ENCODE peak calls at places on chromosomes 11 and 22, in nine cellular contexts. One of them, this sample, is unnamed. For H3K9me3, the result is how much of the 10 kb centered on the place peaks cover.

GRCh38 chr11:65492637-65493366 is 6.0 kb upstream of the MALAT1 start:
- DNase-seq in kidney: peak
- DNase-seq in neural progenitor cell: no peak
- DNase-seq in cardiac muscle cell: peak
- DNase-seq in heart right ventricle: peak
- DNase-seq in fibroblast of lung: peak
- DNase-seq in CD4-positive, alpha-beta memory T cell: no peak
- DNase-seq in transverse colon: peak
- DNase-seq in effector memory CD4-positive, alpha-beta T cell: no peak
- DNase-seq in this sample: no peak

GRCh38 chr22:39475902-39476301 is 19.1 kb downstream of the MGAT3 start:
- DNase-seq in heart right ventricle: peak
- DNase-seq in kidney: peak
- DNase-seq in fibroblast of lung: no peak
- DNase-seq in transverse colon: no peak
- DNase-seq in neural progenitor cell: peak
- DNase-seq in cardiac muscle cell: no peak
- DNase-seq in CD4-positive, alpha-beta memory T cell: no peak
- DNase-seq in effector memory CD4-positive, alpha-beta T cell: no peak
- DNase-seq in this sample: no peak

GRCh38 chr11:124086447-124086846 is 28.8 kb upstream of the VWA5A start:
- DNase-seq in neural progenitor cell: peak
- DNase-seq in CD4-positive, alpha-beta memory T cell: no peak
- DNase-seq in heart right ventricle: no peak
- DNase-seq in effector memory CD4-positive, alpha-beta T cell: no peak
- DNase-seq in kidney: no peak
- DNase-seq in transverse colon: no peak
- DNase-seq in fibroblast of lung: no peak
- DNase-seq in cardiac muscle cell: no peak
- DNase-seq in this sample: no peak

GRCh38 chr11:128496684-128497056 is 90.7 kb downstream of the ETS1 start:
- DNase-seq in CD4-positive, alpha-beta memory T cell: no peak
- DNase-seq in transverse colon: no peak
- DNase-seq in heart right ventricle: no peak
- DNase-seq in neural progenitor cell: no peak
- DNase-seq in fibroblast of lung: no peak
- DNase-seq in cardiac muscle cell: no peak
- DNase-seq in effector memory CD4-positive, alpha-beta T cell: no peak
- DNase-seq in kidney: no peak
- DNase-seq in this sample: no peak

GRCh38 chr11:130653838-130654601 is 205.6 kb downstream of the ADAMTS15 start:
- DNase-seq in heart right ventricle: peak
- DNase-seq in transverse colon: peak
- DNase-seq in cardiac muscle cell: peak
- DNase-seq in effector memory CD4-positive, alpha-beta T cell: no peak
- DNase-seq in fibroblast of lung: peak
- DNase-seq in CD4-positive, alpha-beta memory T cell: no peak
- DNase-seq in neural progenitor cell: no peak
- DNase-seq in kidney: peak
- DNase-seq in this sample: no peak

GRCh38 chr22:42673898-42674390 is 24.8 kb upstream of the CYB5R3 start:
- DNase-seq in fibroblast of lung: peak
- DNase-seq in kidney: no peak
- DNase-seq in CD4-positive, alpha-beta memory T cell: no peak
- DNase-seq in effector memory CD4-positive, alpha-beta T cell: no peak
- DNase-seq in cardiac muscle cell: peak
- DNase-seq in transverse colon: no peak
- DNase-seq in neural progenitor cell: no peak
- DNase-seq in heart right ventricle: no peak
- DNase-seq in this sample: no peak

GRCh38 chr22:29879738-29880137 is 3.2 kb upstream of the MTMR3 start:
- DNase-seq in cardiac muscle cell: no peak
- DNase-seq in heart right ventricle: no peak
- DNase-seq in neural progenitor cell: no peak
- DNase-seq in CD4-positive, alpha-beta memory T cell: no peak
- DNase-seq in kidney: no peak
- DNase-seq in transverse colon: no peak
- DNase-seq in fibroblast of lung: no peak
- DNase-seq in effector memory CD4-positive, alpha-beta T cell: no peak
- DNase-seq in this sample: no peak

GRCh38 chr11:130858215-130858614 is 58.1 kb downstream of the SNX19 start:
- DNase-seq in cardiac muscle cell: no peak
- DNase-seq in neural progenitor cell: no peak
- DNase-seq in heart right ventricle: no peak
- DNase-seq in transverse colon: no peak
- DNase-seq in effector memory CD4-positive, alpha-beta T cell: no peak
- DNase-seq in kidney: no peak
- DNase-seq in CD4-positive, alpha-beta memory T cell: no peak
- DNase-seq in fibroblast of lung: no peak
- DNase-seq in this sample: no peak

GRCh38 chr11:79054636-79055035 is 386.2 kb downstream of the TENM4 start:
- DNase-seq in kidney: no peak
- DNase-seq in fibroblast of lung: peak
- DNase-seq in neural progenitor cell: no peak
- DNase-seq in transverse colon: no peak
- DNase-seq in CD4-positive, alpha-beta memory T cell: no peak
- DNase-seq in cardiac muscle cell: peak
- DNase-seq in heart right ventricle: no peak
- DNase-seq in effector memory CD4-positive, alpha-beta T cell: no peak
- DNase-seq in this sample: no peak

GRCh38 chr11:624705-625635 is at the start of gene CDHR5:
- DNase-seq in CD4-positive, alpha-beta memory T cell: no peak
- DNase-seq in heart right ventricle: no peak
- DNase-seq in transverse colon: peak
- DNase-seq in kidney: peak
- DNase-seq in effector memory CD4-positive, alpha-beta T cell: no peak
- DNase-seq in fibroblast of lung: no peak
- DNase-seq in neural progenitor cell: no peak
- DNase-seq in cardiac muscle cell: no peak
- DNase-seq in this sample: no peak

GRCh38 chr11:86440305-86440716 is 65.6 kb downstream of the CCDC81 start:
- DNase-seq in transverse colon: no peak
- DNase-seq in neural progenitor cell: no peak
- DNase-seq in fibroblast of lung: peak
- DNase-seq in heart right ventricle: peak
- DNase-seq in kidney: no peak
- DNase-seq in cardiac muscle cell: peak
- DNase-seq in CD4-positive, alpha-beta memory T cell: no peak
- DNase-seq in effector memory CD4-positive, alpha-beta T cell: no peak
- DNase-seq in this sample: no peak

GRCh38 chr22:35064664-35065063 is 1.3 kb upstream of the ISX start:
- DNase-seq in fibroblast of lung: no peak
- DNase-seq in CD4-positive, alpha-beta memory T cell: no peak
- DNase-seq in effector memory CD4-positive, alpha-beta T cell: no peak
- DNase-seq in heart right ventricle: no peak
- DNase-seq in transverse colon: peak
- DNase-seq in kidney: no peak
- DNase-seq in cardiac muscle cell: no peak
- DNase-seq in neural progenitor cell: no peak
- DNase-seq in this sample: no peak

GRCh38 chr11:73288873-73289707 is 17.0 kb downstream of the P2RY6 start:
- DNase-seq in fibroblast of lung: peak
- DNase-seq in CD4-positive, alpha-beta memory T cell: peak
- DNase-seq in cardiac muscle cell: peak
- DNase-seq in kidney: peak
- DNase-seq in effector memory CD4-positive, alpha-beta T cell: peak
- DNase-seq in heart right ventricle: peak
- DNase-seq in transverse colon: peak
- DNase-seq in neural progenitor cell: peak
- DNase-seq in this sample: peak

GRCh38 chr11:19447150-19447566 is 206.4 kb upstream of the E2F8 start:
- DNase-seq in kidney: no peak
- DNase-seq in neural progenitor cell: no peak
- DNase-seq in effector memory CD4-positive, alpha-beta T cell: no peak
- DNase-seq in heart right ventricle: no peak
- DNase-seq in fibroblast of lung: peak
- DNase-seq in cardiac muscle cell: peak
- DNase-seq in CD4-positive, alpha-beta memory T cell: no peak
- DNase-seq in transverse colon: no peak
- DNase-seq in this sample: no peak

DNA sequence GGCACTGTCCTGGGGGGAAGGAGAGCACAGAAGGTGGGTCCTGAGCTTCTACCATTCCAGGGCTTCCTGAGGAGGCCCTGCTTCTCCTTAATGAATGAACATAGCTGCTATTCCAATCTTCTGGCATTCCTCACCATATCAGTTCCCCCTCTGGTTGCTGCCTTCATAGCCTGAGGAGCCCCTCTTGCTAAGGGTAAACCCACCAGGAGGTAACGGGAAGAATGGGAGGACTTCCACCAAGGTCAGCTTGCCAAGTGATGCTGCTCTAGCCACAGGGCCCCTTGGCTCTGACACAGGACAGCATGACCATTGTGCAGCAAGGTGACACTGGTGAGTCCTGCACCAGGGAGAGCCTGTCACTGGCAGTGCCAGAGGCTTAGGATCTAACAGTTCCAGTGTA is 1022.5 kb downstream of the TBC1D22A start:
- DNase-seq in CD4-positive, alpha-beta memory T cell: no peak
- DNase-seq in fibroblast of lung: no peak
- DNase-seq in neural progenitor cell: no peak
- DNase-seq in heart right ventricle: no peak
- DNase-seq in effector memory CD4-positive, alpha-beta T cell: no peak
- DNase-seq in cardiac muscle cell: no peak
- DNase-seq in transverse colon: no peak
- DNase-seq in kidney: no peak
- DNase-seq in this sample: no peak
- H3K9me3 ChIP-seq in CD4-positive, alpha-beta memory T cell: under half
- H3K9me3 ChIP-seq in fibroblast of lung: under half
- H3K9me3 ChIP-seq in neural progenitor cell: under half
- H3K9me3 ChIP-seq in heart right ventricle: under half
- H3K9me3 ChIP-seq in effector memory CD4-positive, alpha-beta T cell: under half
- H3K9me3 ChIP-seq in cardiac muscle cell: under half
- H3K9me3 ChIP-seq in transverse colon: under half
- H3K9me3 ChIP-seq in kidney: under half
- H3K9me3 ChIP-seq in this sample: under half

DNA sequence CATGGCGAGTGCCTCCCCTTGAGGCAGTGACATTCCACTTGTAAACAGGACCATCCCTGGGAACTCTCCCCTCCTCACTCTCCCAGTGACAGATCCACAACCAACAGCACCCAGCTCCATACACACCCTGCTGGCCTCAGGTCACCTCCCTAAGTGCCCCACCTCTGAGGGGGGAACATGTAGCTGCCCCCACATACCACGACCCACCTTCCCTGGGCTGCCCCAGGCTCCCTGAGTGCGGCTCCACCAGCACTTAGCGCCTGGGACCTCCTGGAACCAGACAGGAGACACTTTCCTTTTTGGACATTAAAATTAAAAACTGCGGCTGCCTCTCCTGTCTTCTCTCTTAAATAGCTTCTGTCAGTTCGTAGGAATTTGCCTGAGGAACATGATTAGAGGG is 1140.1 kb downstream of the BRD1 start:
- DNase-seq in fibroblast of lung: no peak
- DNase-seq in cardiac muscle cell: no peak
- DNase-seq in neural progenitor cell: no peak
- DNase-seq in transverse colon: no peak
- DNase-seq in kidney: no peak
- DNase-seq in CD4-positive, alpha-beta memory T cell: no peak
- DNase-seq in heart right ventricle: no peak
- DNase-seq in effector memory CD4-positive, alpha-beta T cell: no peak
- DNase-seq in this sample: no peak
- H3K9me3 ChIP-seq in fibroblast of lung: under half
- H3K9me3 ChIP-seq in cardiac muscle cell: under half
- H3K9me3 ChIP-seq in neural progenitor cell: under half
- H3K9me3 ChIP-seq in transverse colon: under half
- H3K9me3 ChIP-seq in kidney: under half
- H3K9me3 ChIP-seq in CD4-positive, alpha-beta memory T cell: under half
- H3K9me3 ChIP-seq in heart right ventricle: under half
- H3K9me3 ChIP-seq in effector memory CD4-positive, alpha-beta T cell: under half
- H3K9me3 ChIP-seq in this sample: under half

DNA sequence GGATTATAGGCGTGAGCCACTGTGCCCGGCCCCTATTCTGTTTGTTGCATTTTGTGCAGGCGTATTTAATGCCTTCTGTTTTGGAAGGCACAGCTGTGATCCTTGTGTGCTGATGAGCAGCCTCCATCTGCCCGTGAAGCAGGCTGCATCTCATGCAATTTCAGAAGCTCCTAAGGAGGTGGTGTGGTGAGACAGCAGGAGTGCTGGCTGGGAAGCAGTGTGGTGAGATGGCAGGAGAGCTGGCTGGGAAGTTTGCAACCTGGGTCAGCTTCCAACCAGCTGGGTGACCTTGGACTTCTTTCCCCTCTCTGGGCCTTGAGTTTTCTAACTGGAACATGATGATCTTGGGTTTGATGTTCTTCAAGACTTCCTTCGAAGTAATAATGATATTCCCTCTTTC is 525.1 kb downstream of the TBC1D22A start:
- DNase-seq in heart right ventricle: no peak
- DNase-seq in cardiac muscle cell: no peak
- DNase-seq in transverse colon: no peak
- DNase-seq in CD4-positive, alpha-beta memory T cell: no peak
- DNase-seq in effector memory CD4-positive, alpha-beta T cell: no peak
- DNase-seq in fibroblast of lung: no peak
- DNase-seq in kidney: no peak
- DNase-seq in neural progenitor cell: no peak
- DNase-seq in this sample: no peak
- H3K9me3 ChIP-seq in heart right ventricle: under half
- H3K9me3 ChIP-seq in cardiac muscle cell: under half
- H3K9me3 ChIP-seq in transverse colon: under half
- H3K9me3 ChIP-seq in CD4-positive, alpha-beta memory T cell: under half
- H3K9me3 ChIP-seq in effector memory CD4-positive, alpha-beta T cell: under half
- H3K9me3 ChIP-seq in fibroblast of lung: under half
- H3K9me3 ChIP-seq in kidney: under half
- H3K9me3 ChIP-seq in neural progenitor cell: under half
- H3K9me3 ChIP-seq in this sample: under half

GRCh38 chr22:47550524-47551437 is 788.3 kb downstream of the TBC1D22A start:
- DNase-seq in neural progenitor cell: no peak
- DNase-seq in kidney: no peak
- DNase-seq in heart right ventricle: no peak
- DNase-seq in transverse colon: no peak
- DNase-seq in effector memory CD4-positive, alpha-beta T cell: no peak
- DNase-seq in cardiac muscle cell: no peak
- DNase-seq in CD4-positive, alpha-beta memory T cell: no peak
- DNase-seq in fibroblast of lung: no peak
- DNase-seq in this sample: no peak
- H3K9me3 ChIP-seq in neural progenitor cell: under half
- H3K9me3 ChIP-seq in kidney: under half
- H3K9me3 ChIP-seq in heart right ventricle: under half
- H3K9me3 ChIP-seq in transverse colon: under half
- H3K9me3 ChIP-seq in effector memory CD4-positive, alpha-beta T cell: under half
- H3K9me3 ChIP-seq in cardiac muscle cell: under half
- H3K9me3 ChIP-seq in CD4-positive, alpha-beta memory T cell: under half
- H3K9me3 ChIP-seq in fibroblast of lung: under half
- H3K9me3 ChIP-seq in this sample: under half

DNA sequence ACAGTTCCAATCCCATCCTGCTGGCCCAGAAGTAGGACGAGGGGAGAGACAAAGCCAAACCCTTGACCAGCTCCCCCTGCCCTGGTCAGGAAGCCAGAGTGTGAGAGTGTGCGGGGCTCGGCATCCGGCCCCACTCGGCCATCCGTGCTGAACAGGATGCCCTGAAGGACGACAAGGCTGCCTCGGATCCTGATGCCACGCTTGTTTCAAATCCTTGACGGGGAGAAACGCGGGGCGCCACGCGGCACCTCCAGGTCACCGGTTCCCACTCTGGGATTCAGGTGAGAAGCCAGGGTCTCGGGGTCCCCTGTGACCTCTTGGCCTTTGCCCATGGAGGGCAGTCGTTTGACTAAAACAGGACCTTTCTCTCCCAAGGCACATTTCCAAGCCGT is 167.8 kb downstream of the BRD1 start:
- DNase-seq in CD4-positive, alpha-beta memory T cell: no peak
- DNase-seq in effector memory CD4-positive, alpha-beta T cell: no peak
- DNase-seq in cardiac muscle cell: no peak
- DNase-seq in heart right ventricle: no peak
- DNase-seq in transverse colon: no peak
- DNase-seq in fibroblast of lung: no peak
- DNase-seq in kidney: no peak
- DNase-seq in neural progenitor cell: no peak
- DNase-seq in this sample: no peak
- H3K9me3 ChIP-seq in CD4-positive, alpha-beta memory T cell: under half
- H3K9me3 ChIP-seq in effector memory CD4-positive, alpha-beta T cell: under half
- H3K9me3 ChIP-seq in cardiac muscle cell: under half
- H3K9me3 ChIP-seq in heart right ventricle: under half
- H3K9me3 ChIP-seq in transverse colon: under half
- H3K9me3 ChIP-seq in fibroblast of lung: under half
- H3K9me3 ChIP-seq in kidney: under half
- H3K9me3 ChIP-seq in neural progenitor cell: under half
- H3K9me3 ChIP-seq in this sample: under half